ENCODE peak calls at places on chromosomes 13 and 19, in nine cellular contexts. X, B, I, H, F, S, K, E and J are unnamed samples.

GRCh38 chr13:50511877-50512332 is 331.6 kb downstream of the DLEU7 start:
- DNase-seq in H (no peak), X (no peak), E (no peak), F (no peak), K (peak), B (no peak), I (no peak), S (no peak), J (no peak)

GRCh38 chr19:32902448-32902847 is 32.9 kb upstream of the SLC7A9 start:
- DNase-seq in I (no peak), E (no peak), S (no peak), K (no peak), F (no peak), X (no peak), B (no peak), H (no peak), J (no peak)

GRCh38 chr13:90454002-90454636 is 893.4 kb upstream of the MIR17HG start:
- DNase-seq in S (no peak), B (no peak), H (no peak), I (no peak), F (no peak), K (no peak), X (no peak), E (no peak), J (no peak)

GRCh38 chr19:35461050-35461449 is 13.0 kb downstream of the FFAR2 start:
- DNase-seq in I (no peak), F (no peak), K (no peak), X (no peak), H (no peak), S (no peak), E (no peak), B (no peak), J (no peak)

GRCh38 chr19:23832717-23833327 is 74.1 kb upstream of the ZNF681 start:
- DNase-seq in E (no peak), F (no peak), X (no peak), H (no peak), I (no peak), S (no peak), K (no peak), B (no peak), J (no peak)

GRCh38 chr13:45833663-45834062 is 17.9 kb downstream of the SIAH3 start:
- DNase-seq in I (peak), X (peak), F (peak), S (no peak), K (no peak), H (no peak), E (peak), B (peak), J (no peak)

GRCh38 chr13:28494537-28494860 is 429 bp downstream of the FLT1 start:
- DNase-seq in H (no peak), E (peak), K (no peak), X (no peak), I (no peak), B (no peak), S (no peak), F (no peak), J (peak)

GRCh38 chr13:106087201-106087600 is 448.3 kb downstream of the EFNB2 start:
- DNase-seq in E (no peak), K (no peak), S (no peak), X (no peak), H (no peak), B (no peak), I (no peak), F (no peak), J (no peak)

GRCh38 chr19:33246729-33247440 is 21.2 kb upstream of the SLC7A10 start:
- DNase-seq in K (no peak), E (peak), H (no peak), X (no peak), F (no peak), B (no peak), S (no peak), I (no peak), J (no peak)

GRCh38 chr19:7685546-7686445 is 5.2 kb downstream of the TRAPPC5 start:
- DNase-seq in H (no peak), S (no peak), E (no peak), X (no peak), I (no peak), F (no peak), B (no peak), K (no peak), J (no peak)

GRCh38 chr13:38167164-38167822 is 182.4 kb upstream of the UFM1 start:
- DNase-seq in I (no peak), E (no peak), F (no peak), K (no peak), B (no peak), S (no peak), H (no peak), X (no peak), J (no peak)

GRCh38 chr13:38670627-38671026 is 16.2 kb upstream of the FREM2 start:
- DNase-seq in X (no peak), B (no peak), E (peak), I (no peak), K (no peak), F (no peak), H (no peak), S (no peak), J (no peak)

GRCh38 chr13:26488236-26489028 is 69.1 kb upstream of the WASF3 start:
- DNase-seq in H (no peak), B (no peak), I (no peak), F (no peak), E (no peak), X (no peak), K (no peak), S (no peak), J (no peak)

GRCh38 chr19:33282036-33282686 is 20.2 kb downstream of the CEBPA start:
- DNase-seq in H (no peak), B (no peak), E (no peak), I (no peak), S (no peak), X (no peak), K (no peak), F (no peak), J (no peak)

GRCh38 chr19:33691736-33692135 is 70.0 kb downstream of the CHST8 start:
- DNase-seq in F (no peak), S (no peak), K (no peak), E (no peak), B (no peak), I (no peak), H (no peak), X (no peak), J (no peak)

GRCh38 chr19:10681658-10682057 is 19.6 kb upstream of the QTRT1 start:
- DNase-seq in S (no peak), F (no peak), I (no peak), B (no peak), H (no peak), K (no peak), E (no peak), X (no peak), J (no peak)
- H3K4me3 ChIP-seq in S (no peak), F (no peak), I (no peak), B (no peak), H (no peak), K (no peak), E (no peak), X (no peak), J (no peak)

GRCh38 chr13:61884830-61885229 is 469.2 kb upstream of the PCDH20 start:
- DNase-seq in H (no peak), B (no peak), I (no peak), E (no peak), S (no peak), X (no peak), F (no peak), K (no peak), J (no peak)
- H3K4me3 ChIP-seq in H (no peak), B (no peak), I (no peak), E (no peak), S (no peak), X (no peak), F (no peak), K (no peak), J (no peak)

GRCh38 chr13:112762690-112763080 is 72.8 kb downstream of the ATP11A start:
- DNase-seq in E (no peak), I (no peak), H (no peak), F (no peak), S (no peak), K (no peak), B (no peak), X (no peak), J (no peak)

GRCh38 chr13:112760931-112761330 is 71.1 kb downstream of the ATP11A start:
- DNase-seq in F (no peak), E (no peak), X (no peak), B (no peak), I (no peak), K (no peak), H (no peak), S (no peak), J (no peak)

GRCh38 chr13:112764028-112764427 is 74.2 kb downstream of the ATP11A start:
- DNase-seq in X (no peak), E (no peak), I (no peak), B (no peak), F (no peak), K (no peak), H (no peak), S (no peak), J (no peak)

GRCh38 chr13:112760440-112760839 is 70.6 kb downstream of the ATP11A start:
- DNase-seq in I (no peak), X (no peak), E (peak), S (no peak), H (no peak), K (no peak), F (no peak), B (no peak), J (no peak)

DNA sequence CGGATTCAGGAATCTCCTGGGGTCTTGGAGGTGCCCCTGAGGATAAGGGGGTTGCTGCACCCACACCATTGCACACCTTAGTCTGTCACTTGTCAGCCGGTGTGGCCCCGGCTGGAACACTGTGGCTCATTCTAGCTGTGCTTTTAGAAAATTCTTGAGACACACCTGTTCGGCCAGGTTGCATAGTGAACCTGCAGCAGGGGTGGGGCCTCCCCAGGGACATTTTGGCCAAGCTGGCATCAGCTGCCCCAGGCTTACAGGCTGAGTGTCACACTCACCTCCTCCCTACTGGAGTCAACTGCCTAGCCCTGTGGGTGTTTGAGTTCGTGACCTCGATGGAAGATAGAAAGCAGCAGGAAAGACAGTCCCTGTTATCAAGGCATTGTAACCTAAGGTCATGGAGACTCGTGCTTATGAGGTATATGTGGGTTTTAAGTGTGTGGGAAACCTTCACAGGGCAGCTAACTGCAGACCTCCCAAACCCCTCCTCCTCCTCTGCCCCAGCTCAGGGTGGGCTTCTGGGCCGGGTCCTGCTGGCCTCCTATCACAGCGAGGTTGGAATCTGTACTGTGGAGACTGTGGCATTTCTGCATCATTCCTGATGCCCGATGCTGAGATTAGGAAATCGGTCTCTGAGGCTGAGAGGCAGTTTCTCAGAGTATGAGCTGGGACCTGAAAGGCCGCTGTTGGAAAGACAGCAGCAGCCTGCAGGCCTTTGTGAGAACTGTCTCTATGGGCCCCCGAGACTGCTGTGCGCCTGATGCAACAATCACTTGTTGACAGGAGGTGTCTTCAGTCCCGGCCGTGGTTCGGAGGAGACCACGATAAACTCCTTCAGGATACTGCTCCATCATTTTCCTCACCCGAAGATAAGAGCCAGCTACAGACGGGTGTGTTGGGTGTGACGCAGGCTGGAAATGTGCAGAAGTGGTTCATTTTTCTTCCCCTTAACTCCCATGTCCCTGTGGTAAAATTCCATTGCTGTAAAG is 72.2 kb downstream of the ATP11A start:
- DNase-seq in I (no peak), X (no peak), H (no peak), E (peak), S (no peak), F (peak), K (no peak), B (no peak), J (no peak)
- H3K4me3 ChIP-seq in I (no peak), X (no peak), H (no peak), E (no peak), S (no peak), F (no peak), K (no peak), B (no peak), J (no peak)

GRCh38 chr13:34748561-34748960 is 193.5 kb upstream of the NBEA start:
- DNase-seq in E (peak), I (no peak), B (peak), S (no peak), F (no peak), X (no peak), K (no peak), H (no peak), J (no peak)
- H3K4me3 ChIP-seq in E (no peak), I (no peak), B (no peak), S (no peak), F (no peak), X (no peak), K (no peak), H (no peak), J (no peak)